ENCODE peak calls at places on chromosomes 12 and 14, in six cellular contexts. P, W, G, D, S and F are unnamed samples.

GRCh38 chr14:68561531-68562007 is 231.3 kb downstream of the ZFP36L1 start:
- DNase-seq in P (no peak), W (no peak), G (no peak), D (no peak), S (no peak), F (no peak)

GRCh38 chr14:104895207-104895785 is 29.4 kb upstream of the PLD4 start:
- DNase-seq in P (no peak), W (no peak), G (no peak), D (no peak), S (no peak), F (no peak)

GRCh38 chr12:73180734-73181133 is 908.6 kb downstream of the TRHDE start:
- DNase-seq in P (no peak), W (no peak), G (no peak), D (no peak), S (no peak), F (no peak)

GRCh38 chr12:13472690-13473089 is 276.2 kb downstream of the EMP1 start:
- DNase-seq in P (no peak), W (no peak), G (no peak), D (no peak), S (peak; percentile 1), F (peak; percentile 41)

GRCh38 chr14:28467611-28468010 is 299.0 kb upstream of the FOXG1 start:
- DNase-seq in P (no peak), W (no peak), G (no peak), D (no peak), S (no peak), F (no peak)

GRCh38 chr12:65998031-65998430 is 132.5 kb downstream of the LLPH start:
- DNase-seq in P (no peak), W (no peak), G (no peak), D (no peak), S (no peak), F (no peak)

GRCh38 chr12:6556857-6557256 is 1.0 kb upstream of the IFFO1 start:
- DNase-seq in P (no peak), W (no peak), G (no peak), D (no peak), S (no peak), F (no peak)

GRCh38 chr12:20656600-20656999 is 38.5 kb upstream of the SLCO1C1 start:
- DNase-seq in P (no peak), W (no peak), G (no peak), D (no peak), S (no peak), F (no peak)

GRCh38 chr12:107622005-107622404 is 63.6 kb upstream of the PWP1 start:
- DNase-seq in P (no peak), W (no peak), G (no peak), D (no peak), S (peak; percentile 37), F (peak; percentile 49)

GRCh38 chr12:83468988-83469908 is 782.5 kb downstream of the TMTC2 start:
- DNase-seq in P (no peak), W (no peak), G (no peak), D (no peak), S (peak; percentile 21), F (peak; percentile 84)

GRCh38 chr12:121455766-121456420 is 56.0 kb downstream of the RNF34 start:
- DNase-seq in P (no peak), W (no peak), G (no peak), D (no peak), S (no peak), F (no peak)

GRCh38 chr12:89075890-89076591 is 276.3 kb downstream of the DUSP6 start:
- DNase-seq in P (no peak), W (no peak), G (no peak), D (no peak), S (peak; percentile 27), F (no peak)

GRCh38 chr12:46698003-46698402 is 127.8 kb downstream of the SLC38A4 start:
- DNase-seq in P (no peak), W (no peak), G (no peak), D (no peak), S (no peak), F (no peak)

GRCh38 chr12:39610626-39611025 is 9.0 kb downstream of the ABCD2 start:
- DNase-seq in P (no peak), W (no peak), G (no peak), D (no peak), S (peak; percentile 29), F (no peak)

GRCh38 chr12:8034802-8035201 is 2.3 kb downstream of the FOXJ2 start:
- DNase-seq in P (no peak), W (no peak), G (no peak), D (no peak), S (peak; percentile 15), F (peak; percentile 31)

GRCh38 chr12:89060133-89060532 is 292.2 kb downstream of the DUSP6 start:
- DNase-seq in P (no peak), W (no peak), G (no peak), D (no peak), S (no peak), F (no peak)

GRCh38 chr12:91367234-91367849 is 184.7 kb upstream of the DCN start:
- DNase-seq in P (no peak), W (no peak), G (no peak), D (no peak), S (peak; percentile 10), F (peak; percentile 50)

GRCh38 chr12:5276327-5276880 is 155.5 kb upstream of the NTF3 start:
- DNase-seq in P (no peak), W (peak; percentile 7), G (no peak), D (no peak), S (no peak), F (no peak)

GRCh38 chr12:80442426-80443222 is 1.4 kb upstream of the PTPRQ start:
- DNase-seq in P (no peak), W (no peak), G (no peak), D (no peak), S (peak; percentile 88), F (peak; percentile 49)

GRCh38 chr14:21910260-21910659 is 236.6 kb upstream of the OR4E1 start:
- DNase-seq in P (no peak), W (no peak), G (no peak), D (no peak), S (no peak), F (no peak)

GRCh38 chr14:28142400-28143015 is 624.1 kb upstream of the FOXG1 start:
- DNase-seq in P (no peak), W (no peak), G (peak; percentile 31), D (no peak), S (peak; percentile 6), F (peak; percentile 65)

GRCh38 chr12:108595711-108596647 is 1.9 kb downstream of the TMEM119 start:
- DNase-seq in P (no peak), W (no peak), G (no peak), D (no peak), S (no peak), F (no peak)

GRCh38 chr12:39587247-39587646 is 32.4 kb downstream of the ABCD2 start:
- DNase-seq in P (no peak), W (no peak), G (no peak), D (no peak), S (no peak), F (peak; percentile 45)

GRCh38 chr14:61460853-61461611 is 139.7 kb downstream of the PRKCH start:
- DNase-seq in P (no peak), W (no peak), G (peak; percentile 54), D (no peak), S (no peak), F (peak; percentile 82)

GRCh38 chr14:78790262-78790661 is 620.1 kb downstream of the NRXN3 start:
- DNase-seq in P (no peak), W (no peak), G (peak; percentile 14), D (no peak), S (no peak), F (no peak)

DNA sequence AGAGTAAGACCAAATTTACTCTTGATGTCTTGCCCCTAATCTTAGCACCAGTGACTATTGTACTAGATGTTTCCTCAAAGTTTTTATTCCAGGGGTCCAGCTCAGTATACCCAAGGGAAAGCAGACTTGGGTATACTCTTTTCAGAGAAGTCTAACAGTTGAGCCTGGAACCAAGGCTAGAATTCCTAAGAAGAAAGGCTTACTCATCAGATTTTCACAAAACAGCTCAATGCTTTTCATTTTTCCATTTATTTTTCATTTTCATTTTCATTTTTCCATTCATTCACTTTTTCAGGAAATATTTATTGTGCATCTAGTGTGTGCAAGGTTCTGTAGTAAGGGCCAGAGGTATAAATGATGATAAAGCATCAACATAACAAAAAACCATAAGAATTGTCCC is 143.2 kb downstream of the PHLDA1 start:
- DNase-seq in P (no peak), W (no peak), G (no peak), D (no peak), S (no peak), F (no peak)
- H3K4me1 ChIP-seq in P (no peaks in the 10 kb centered on the region), W (no peaks in the 10 kb centered on the region), G (no peaks in the 10 kb centered on the region), D (no peaks in the 10 kb centered on the region), S (peaks cover 3% of the 10 kb centered on the region), F (peaks cover 22% of the 10 kb centered on the region)

GRCh38 chr12:113056631-113057488 is at the start of gene DTX1:
- DNase-seq in P (peak; percentile 66), W (no peak), G (peak; percentile 12), D (peak; percentile 65), S (peak; percentile 3), F (no peak)

GRCh38 chr12:113052326-113052725 is 4.2 kb upstream of the DTX1 start:
- DNase-seq in P (no peak), W (no peak), G (no peak), D (no peak), S (no peak), F (no peak)

GRCh38 chr12:113055594-113056380 is 743 bp upstream of the DTX1 start:
- DNase-seq in P (peak; percentile 44), W (no peak), G (no peak), D (no peak), S (no peak), F (no peak)

GRCh38 chr12:113056381-113056630 is 224 bp upstream of the DTX1 start:
- DNase-seq in P (no peak), W (no peak), G (no peak), D (no peak), S (no peak), F (no peak)

GRCh38 chr12:113054948-113055486 is 1.5 kb upstream of the DTX1 start:
- DNase-seq in P (no peak), W (no peak), G (no peak), D (no peak), S (no peak), F (no peak)
- H3K27me3 ChIP-seq in P (peaks cover 38% of the 10 kb centered on the region), W (peaks cover 25% of the 10 kb centered on the region), G (peaks cover 63% of the 10 kb centered on the region), D (no peaks in the 10 kb centered on the region), S (peaks cover 9% of the 10 kb centered on the region), F (peaks cover 62% of the 10 kb centered on the region)

DNA sequence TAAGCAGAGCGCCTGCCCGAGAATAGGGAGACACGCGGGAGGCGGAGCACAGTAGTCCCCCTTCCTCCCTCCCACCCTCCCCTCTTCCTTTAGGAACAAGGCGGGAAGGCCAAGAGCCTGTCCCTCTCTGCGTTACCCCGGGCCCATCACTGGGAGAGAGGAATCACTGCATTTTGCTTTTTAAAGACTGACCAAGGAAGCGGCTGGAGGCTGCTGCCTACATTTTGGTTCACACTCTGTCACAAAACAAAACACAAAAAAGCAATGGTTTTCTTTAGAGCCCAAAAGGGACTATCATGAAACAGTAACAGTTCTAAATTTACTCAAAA is 19.8 kb downstream of the STX2 start:
- DNase-seq in P (no peak), W (no peak), G (no peak), D (no peak), S (no peak), F (no peak)
- TF ChIP-seq CTCF in P (peak; percentile 26), W (no peak), G (no peak), D (no peak), S (no peak), F (no peak)

DNA sequence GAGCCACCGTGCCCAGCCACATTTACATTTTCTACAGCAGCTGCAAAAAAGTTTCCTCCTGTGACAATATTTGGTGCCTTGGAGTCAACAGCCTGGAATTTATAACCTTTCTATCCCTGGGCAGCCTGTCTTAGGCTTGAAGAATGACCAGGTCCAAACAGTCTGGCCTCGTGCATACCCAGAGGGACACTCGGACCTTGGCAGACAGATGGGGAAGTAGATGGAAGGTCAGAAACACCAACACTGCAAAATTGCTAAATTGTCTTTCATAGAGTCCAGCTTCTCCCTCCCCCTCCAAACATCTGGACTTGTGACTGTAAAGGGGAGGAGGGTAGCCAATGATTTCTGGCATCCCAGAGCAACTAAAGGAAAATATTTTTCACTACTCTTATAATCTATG is 79.1 kb downstream of the FOXN3 start:
- DNase-seq in P (no peak), W (no peak), G (no peak), D (no peak), S (no peak), F (no peak)
- H3K4me1 ChIP-seq in P (peaks cover 30% of the 10 kb centered on the region), W (peaks cover 4% of the 10 kb centered on the region), G (peaks cover 9% of the 10 kb centered on the region), D (no peaks in the 10 kb centered on the region), S (peaks cover 14% of the 10 kb centered on the region), F (no peaks in the 10 kb centered on the region)